ENCODE peak calls at places on chromosomes 2 and 18, in six cellular contexts. S is body of pancreas; D is upper lobe of left lung; J is PC-3; A is CD4-positive, alpha-beta T cell; X is lower lobe of right lung. R is an unnamed sample.

GRCh38 chr18:11994708-11995444 is 13.6 kb downstream of the IMPA2 start:
- ATAC-seq in D (peak; percentile 35), J (peak; percentile 76), S (peak; percentile 7), X (peak; percentile 55), A (no peak), R (peak; percentile 17)

GRCh38 chr2:40027968-40028367 is 248.9 kb upstream of the THUMPD2 start:
- ATAC-seq in D (no peak), S (no peak), J (no peak), X (no peak), A (no peak), R (no peak)

GRCh38 chr2:240013343-240013742 is 11.8 kb downstream of the NDUFA10 start:
- ATAC-seq in D (no peak), J (peak; percentile 78), X (no peak), A (no peak), S (no peak), R (no peak)

GRCh38 chr2:106267997-106268396 is 73.9 kb upstream of the UXS1 start:
- ATAC-seq in X (no peak), D (no peak), S (no peak), A (no peak), J (no peak), R (no peak)

GRCh38 chr2:166329465-166329864 is 46.3 kb downstream of the SCN9A start:
- ATAC-seq in D (no peak), X (no peak), J (no peak), S (no peak), A (no peak), R (no peak)

GRCh38 chr2:127196998-127197397 is 23.1 kb downstream of the CYP27C1 start:
- ATAC-seq in A (no peak), J (peak; percentile 58), D (no peak), X (no peak), S (no peak), R (no peak)

GRCh38 chr2:96828436-96828835 is 12.4 kb downstream of the CNNM3 start:
- ATAC-seq in X (no peak), D (no peak), J (no peak), S (no peak), A (no peak), R (no peak)

GRCh38 chr2:179702912-179703311 is 158.5 kb downstream of the ZNF385B start:
- ATAC-seq in X (no peak), J (no peak), D (no peak), A (no peak), S (no peak), R (no peak)

GRCh38 chr2:118832071-118832790 is 15.2 kb downstream of the EN1 start:
- ATAC-seq in X (no peak), D (no peak), A (no peak), S (no peak), J (no peak), R (no peak)

GRCh38 chr18:36015629-36016028 is 43.1 kb downstream of the RMP24 start:
- ATAC-seq in J (no peak), S (no peak), A (no peak), X (no peak), D (no peak), R (no peak)

GRCh38 chr2:147490612-147491261 is 354.1 kb upstream of the ACVR2A start:
- ATAC-seq in A (no peak), J (no peak), S (no peak), X (no peak), D (no peak), R (no peak)

GRCh38 chr2:231643494-231643888 is 50.8 kb downstream of the TEX44 start:
- ATAC-seq in S (no peak), J (no peak), A (no peak), D (no peak), X (no peak), R (no peak)

GRCh38 chr2:231648579-231649174 is 56.0 kb downstream of the TEX44 start:
- ATAC-seq in X (peak; percentile 91), D (peak; percentile 89), A (peak; percentile 72), S (peak; percentile 96), J (peak; percentile 100), R (peak; percentile 78)

GRCh38 chr2:231644426-231644825 is 51.8 kb downstream of the TEX44 start:
- ATAC-seq in S (no peak), X (no peak), A (no peak), D (no peak), J (no peak), R (no peak)

GRCh38 chr2:231642631-231643493 is 50.2 kb downstream of the TEX44 start:
- ATAC-seq in D (peak; percentile 93), A (peak; percentile 83), X (peak; percentile 90), J (peak; percentile 96), S (peak; percentile 66), R (peak; percentile 96)

GRCh38 chr2:231646471-231646870 is 53.8 kb downstream of the TEX44 start:
- ATAC-seq in A (no peak), D (no peak), X (peak; percentile 45), S (no peak), J (no peak), R (no peak)
- H3K27ac ChIP-seq in A (no peak overlapping the region), D (no peak overlapping the region), X (no peak overlapping the region), S (no peak overlapping the region), J (no peak overlapping the region), R (peak overlapping the region; percentile 93)

GRCh38 chr2:67566292-67566691 is 169.2 kb downstream of the ETAA1 start:
- ATAC-seq in J (peak; percentile 8), A (no peak), X (no peak), S (no peak), D (no peak), R (no peak)
- H3K27ac ChIP-seq in J (peak overlapping the region; percentile 84), A (no peak overlapping the region), X (no peak overlapping the region), S (no peak overlapping the region), D (no peak overlapping the region), R (no peak overlapping the region)

GRCh38 chr2:44324971-44325426 is 36.3 kb downstream of the PREPL start:
- ATAC-seq in S (peak; percentile 73), X (no peak), J (peak; percentile 77), A (no peak), D (no peak), R (no peak)

GRCh38 chr2:44325897-44326296 is 35.4 kb downstream of the PREPL start:
- ATAC-seq in S (no peak), A (no peak), X (no peak), D (no peak), J (no peak), R (no peak)

GRCh38 chr2:44329343-44329742 is 32.0 kb downstream of the PREPL start:
- ATAC-seq in D (no peak), S (no peak), X (no peak), J (no peak), A (no peak), R (no peak)

GRCh38 chr2:44330801-44331200 is 30.5 kb downstream of the PREPL start:
- ATAC-seq in A (no peak), X (no peak), J (no peak), S (no peak), D (no peak), R (no peak)

DNA sequence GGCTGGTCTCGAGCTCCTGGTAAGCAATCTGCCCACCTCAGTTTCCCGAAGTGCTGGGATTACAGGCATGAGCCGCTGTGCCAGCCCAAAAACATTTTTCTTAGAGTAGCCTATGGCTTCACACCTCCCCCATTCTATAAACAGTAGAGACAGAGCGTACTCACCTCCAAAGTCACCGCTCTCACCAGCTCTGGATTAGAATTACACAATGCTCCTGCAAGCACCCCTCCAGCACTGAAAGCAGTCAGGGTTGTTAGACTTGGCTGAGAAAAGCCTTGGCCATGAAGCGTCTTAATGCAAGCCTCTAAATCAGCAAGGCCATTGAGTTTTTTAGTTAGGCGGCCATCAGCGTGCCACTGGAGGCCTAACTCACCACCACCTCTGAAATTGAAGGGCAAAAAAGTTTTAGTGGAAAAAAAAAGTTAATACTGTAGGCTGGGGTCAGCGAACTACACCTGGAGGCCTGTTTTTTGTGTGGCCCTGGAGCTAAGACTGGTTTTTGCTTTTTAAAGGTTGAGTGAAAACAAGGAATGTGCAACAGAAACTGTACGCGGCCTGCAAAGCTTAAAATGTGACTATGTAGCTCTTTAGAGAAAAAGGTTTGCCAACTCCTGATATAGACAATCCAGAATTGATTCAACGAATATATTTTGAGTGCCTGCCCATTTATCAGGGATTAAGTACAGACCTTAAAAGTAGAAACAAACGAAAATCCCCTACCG is 34.6 kb downstream of the PREPL start:
- ATAC-seq in D (no peak), S (no peak), J (no peak), A (no peak), X (no peak), R (no peak)
- H3K27ac ChIP-seq in D (no peak overlapping the region), S (no peak overlapping the region), J (no peak overlapping the region), A (no peak overlapping the region), X (no peak overlapping the region), R (no peak overlapping the region)

DNA sequence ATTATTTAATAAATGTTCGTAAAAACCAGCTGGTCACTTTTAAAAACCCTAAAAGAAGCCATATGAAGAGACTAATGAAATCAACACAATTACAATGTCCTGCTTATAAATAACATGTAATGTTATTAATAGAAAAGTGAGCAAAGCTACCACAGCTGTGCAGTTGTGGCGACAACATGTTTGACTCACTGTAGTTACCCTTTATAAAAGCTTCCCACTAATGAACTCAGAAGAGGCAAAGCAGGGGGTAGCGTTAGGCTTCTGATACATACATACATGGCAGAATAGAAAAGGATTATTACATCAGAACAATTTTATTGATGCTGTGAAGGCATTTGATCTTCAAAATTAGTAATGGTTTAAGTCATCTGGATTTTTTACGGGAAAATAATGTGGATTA is 219.7 kb downstream of the SLC4A10 start:
- ATAC-seq in D (no peak), J (no peak), X (no peak), S (no peak), A (no peak), R (no peak)
- H3K27ac ChIP-seq in D (no peak overlapping the region), J (no peak overlapping the region), X (no peak overlapping the region), S (no peak overlapping the region), A (no peak overlapping the region), R (no peak overlapping the region)

GRCh38 chr18:26458526-26459232 is 89.7 kb downstream of the KCTD1 start:
- ATAC-seq in J (peak; percentile 18), S (no peak), A (no peak), D (peak; percentile 41), X (peak; percentile 63), R (no peak)
- H3K27ac ChIP-seq in J (peak overlapping the region; percentile 6), S (no peak overlapping the region), A (no peak overlapping the region), D (no peak overlapping the region), X (no peak overlapping the region), R (no peak overlapping the region)

DNA sequence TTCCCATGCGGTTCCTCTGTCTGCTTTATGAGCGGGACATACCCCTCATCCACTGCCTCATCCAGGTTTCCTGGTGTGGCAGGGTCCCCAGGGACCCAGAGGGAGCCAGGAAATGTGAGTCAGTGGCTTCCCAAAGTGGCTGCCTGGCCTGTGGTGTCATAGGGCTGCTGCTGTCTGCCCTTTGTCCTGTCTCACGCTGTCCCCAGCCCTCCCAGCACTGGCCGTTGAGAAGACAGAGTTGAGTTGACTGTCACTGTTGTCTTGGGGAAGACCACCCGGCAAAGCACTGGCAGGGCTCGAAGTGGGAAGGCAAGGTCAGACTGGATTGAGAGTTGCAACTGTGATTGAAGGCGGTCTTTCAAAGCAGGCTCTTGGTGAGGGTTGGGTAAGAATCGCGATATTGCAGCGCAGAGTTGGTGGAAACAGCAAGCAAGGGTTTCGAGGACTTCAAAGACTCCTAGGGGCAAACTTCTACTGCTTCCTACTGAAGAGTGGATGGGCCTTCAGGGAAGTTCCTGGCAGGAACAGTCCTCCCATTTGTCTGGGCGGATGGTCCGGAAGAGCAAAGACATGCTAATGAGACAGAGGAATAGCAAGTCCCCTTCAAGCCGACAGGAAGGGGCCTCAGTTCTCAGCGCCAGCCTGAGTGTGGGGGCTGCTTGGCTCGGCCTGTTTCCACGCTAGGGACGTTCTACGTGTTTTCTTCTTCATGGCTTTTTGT is 33.9 kb downstream of the RAB31 start:
- ATAC-seq in J (no peak), A (no peak), X (peak; percentile 25), D (no peak), S (no peak), R (peak; percentile 50)
- H3K27ac ChIP-seq in J (peak overlapping the region; percentile 92), A (no peak overlapping the region), X (peak overlapping the region; percentile 12), D (peak overlapping the region; percentile 73), S (no peak overlapping the region), R (peak overlapping the region; percentile 49)